ENCODE peak calls at places on chromosomes 7 and 10, in eight cellular contexts. O is epithelial cell of esophagus; J is right atrium auricular region; S is GM13977; U is Caco-2; L is CD4-positive, alpha-beta T cell; Y is suprapubic skin; Q is CD8-positive, alpha-beta T cell. W is an unnamed sample.

GRCh38 chr7:72441791-72442190 is 29.7 kb upstream of the CALN1 start:
- DNase-seq in O (peak), U (no peak), L (no peak), Y (no peak), S (no peak), J (no peak), Q (no peak), W (no peak)

GRCh38 chr10:51427758-51428157 is 271.6 kb downstream of the CSTF2T start:
- DNase-seq in Q (no peak), L (no peak), S (no peak), U (no peak), O (no peak), Y (no peak), J (no peak), W (no peak)

GRCh38 chr10:99740933-99741559 is 9.0 kb downstream of the CUTC start:
- DNase-seq in L (no peak), S (no peak), Y (no peak), U (no peak), O (peak), Q (no peak), J (no peak), W (no peak)

GRCh38 chr10:49662169-49662830 is 17.2 kb upstream of the C10orf53 start:
- DNase-seq in J (no peak), U (no peak), L (no peak), Q (no peak), S (no peak), Y (no peak), O (no peak), W (no peak)

GRCh38 chr7:111012799-111013675 is 77.9 kb upstream of the LRRN3 start:
- DNase-seq in Y (no peak), Q (peak), U (no peak), L (peak), J (no peak), O (peak), S (peak), W (no peak)

GRCh38 chr10:60359066-60359465 is 30.6 kb downstream of the ANK3 start:
- DNase-seq in J (no peak), O (no peak), Y (no peak), S (no peak), U (no peak), L (no peak), Q (no peak), W (no peak)

GRCh38 chr10:125217986-125218675 is 57.8 kb upstream of the CTBP2 start:
- DNase-seq in L (no peak), Y (no peak), O (peak), Q (no peak), J (no peak), S (no peak), U (no peak), W (no peak)

GRCh38 chr7:33968591-33968990 is 63.3 kb downstream of the BMPER start:
- DNase-seq in U (no peak), S (no peak), Y (no peak), Q (no peak), L (no peak), J (no peak), O (no peak), W (no peak)

GRCh38 chr7:26685636-26686035 is 178.8 kb downstream of the SKAP2 start:
- DNase-seq in Y (no peak), S (no peak), J (no peak), O (no peak), Q (no peak), L (no peak), U (no peak), W (no peak)

GRCh38 chr7:81210092-81211064 is 291.5 kb upstream of the SEMA3C start:
- DNase-seq in U (no peak), Q (no peak), Y (no peak), S (no peak), J (no peak), L (no peak), O (peak), W (no peak)

GRCh38 chr7:929311-929711 is 25.2 kb downstream of the ADAP1 start:
- DNase-seq in J (no peak), Q (no peak), O (no peak), Y (peak), L (no peak), U (no peak), S (no peak), W (no peak)

GRCh38 chr10:93916257-93917063 is 22.7 kb downstream of the SLC35G1 start:
- DNase-seq in O (peak), J (no peak), L (no peak), Q (no peak), U (peak), S (no peak), Y (no peak), W (no peak)

GRCh38 chr7:139033346-139034114 is 2.3 kb downstream of the ZC3HAV1L start:
- DNase-seq in U (no peak), L (no peak), J (no peak), Q (no peak), Y (no peak), S (no peak), O (peak), W (no peak)

GRCh38 chr7:38728145-38728544 is 97.0 kb upstream of the AMPH start:
- DNase-seq in O (peak), S (no peak), L (no peak), Q (no peak), J (no peak), Y (no peak), U (no peak), W (no peak)

GRCh38 chr7:84497873-84498272 is 303.3 kb upstream of the SEMA3A start:
- DNase-seq in L (no peak), Q (no peak), U (no peak), J (no peak), Y (no peak), O (no peak), S (no peak), W (no peak)

GRCh38 chr7:157703534-157704195 is 366.9 kb downstream of the DNAJB6 start:
- DNase-seq in Y (no peak), U (no peak), Q (no peak), L (no peak), O (no peak), J (no peak), S (no peak), W (peak)

GRCh38 chr10:114308470-114309110 is 69.5 kb downstream of the VWA2 start:
- DNase-seq in J (no peak), Y (peak), Q (no peak), S (peak), U (no peak), O (no peak), L (no peak), W (no peak)

GRCh38 chr7:128920913-128921582 is 10.5 kb upstream of the KCP start:
- DNase-seq in Y (no peak), L (no peak), O (no peak), J (no peak), U (no peak), Q (no peak), S (no peak), W (no peak)

GRCh38 chr10:30434273-30435067 is 486 bp downstream of the MAP3K8 start:
- DNase-seq in Q (peak), O (peak), U (peak), S (peak), L (peak), J (peak), Y (peak), W (peak)

GRCh38 chr7:25124485-25125136 is 449 bp downstream of the CYCS start:
- DNase-seq in J (no peak), L (no peak), S (no peak), U (peak), Q (peak), O (peak), Y (peak), W (no peak)

GRCh38 chr7:110944966-110945644 is 145.8 kb upstream of the LRRN3 start:
- DNase-seq in Y (no peak), J (no peak), O (no peak), U (no peak), Q (no peak), L (no peak), S (no peak), W (no peak)

GRCh38 chr10:68756766-68757165 is 35.7 kb downstream of the CCAR1 start:
- DNase-seq in Y (no peak), L (no peak), J (no peak), O (no peak), U (no peak), Q (no peak), S (no peak), W (no peak)

GRCh38 chr10:72158174-72158573 is 57.6 kb upstream of the ANAPC16 start:
- DNase-seq in L (no peak), J (no peak), Q (no peak), Y (no peak), U (no peak), O (no peak), S (no peak), W (no peak)

GRCh38 chr10:62830577-62831122 is 14.5 kb upstream of the EGR2 start:
- DNase-seq in U (no peak), L (no peak), Q (no peak), O (no peak), Y (no peak), S (no peak), J (no peak), W (no peak)

GRCh38 chr7:94183289-94183749 is 179.2 kb upstream of the BET1 start:
- DNase-seq in Q (no peak), O (peak), U (peak), Y (no peak), L (no peak), S (no peak), J (no peak), W (no peak)

GRCh38 chr10:123926401-123927264 is 35.0 kb upstream of the CPXM2 start:
- DNase-seq in J (no peak), O (peak), S (peak), Q (no peak), L (no peak), Y (no peak), U (no peak), W (no peak)

GRCh38 chr7:25846722-25847121 is 305.3 kb upstream of the NFE2L3 start:
- DNase-seq in Q (no peak), L (no peak), U (no peak), S (no peak), Y (peak), J (peak), O (no peak), W (no peak)

GRCh38 chr7:157193274-157193673 is 54.5 kb downstream of the UBE3C start:
- DNase-seq in J (no peak), S (no peak), U (peak), Y (no peak), L (no peak), Q (no peak), O (no peak), W (no peak)

GRCh38 chr10:113087082-113088029 is 137.3 kb downstream of the TCF7L2 start:
- DNase-seq in U (peak), J (peak), O (peak), L (no peak), S (no peak), Y (peak), Q (no peak), W (no peak)

GRCh38 chr10:34758447-34758996 is 56.6 kb downstream of the PARD3 start:
- DNase-seq in L (no peak), Q (no peak), U (peak), Y (no peak), J (no peak), S (peak), O (peak), W (no peak)

GRCh38 chr7:7335215-7335614 is 152.9 kb downstream of the C1GALT1 start:
- DNase-seq in U (no peak), J (no peak), O (no peak), Y (no peak), S (no peak), L (no peak), Q (no peak), W (no peak)

GRCh38 chr10:110717830-110718595 is 73.9 kb downstream of the RBM20 start:
- DNase-seq in S (no peak), O (no peak), Q (no peak), J (no peak), Y (no peak), L (no peak), U (no peak), W (no peak)

GRCh38 chr7:130733866-130734524 is at the start of gene KLF14:
- DNase-seq in S (peak), U (peak), J (no peak), Q (peak), O (peak), Y (peak), L (no peak), W (no peak)

GRCh38 chr10:132397036-132397541 is at the start of gene PWWP2B:
- DNase-seq in O (peak), Y (no peak), S (peak), Q (peak), U (peak), L (peak), J (no peak), W (no peak)

GRCh38 chr7:111083423-111083822 is 7.5 kb upstream of the LRRN3 start:
- DNase-seq in L (peak), O (no peak), Q (peak), Y (no peak), U (no peak), J (no peak), S (peak), W (no peak)

GRCh38 chr10:101310528-101311439 is 43.2 kb upstream of the BTRC start:
- DNase-seq in U (no peak), S (no peak), J (no peak), L (no peak), Q (no peak), Y (no peak), O (peak), W (no peak)

GRCh38 chr7:80412842-80413241 is 99.0 kb downstream of the GNAT3 start:
- DNase-seq in O (peak), J (no peak), Y (no peak), U (no peak), L (no peak), Q (no peak), S (no peak), W (no peak)

GRCh38 chr7:15314922-15315321 is 246.9 kb downstream of the AGMO start:
- DNase-seq in S (no peak), J (no peak), Y (no peak), O (no peak), Q (no peak), L (no peak), U (no peak), W (no peak)

GRCh38 chr10:6470894-6471618 is 109.0 kb downstream of the PRKCQ start:
- DNase-seq in J (no peak), L (no peak), O (no peak), U (no peak), Q (no peak), Y (no peak), S (no peak), W (no peak)

GRCh38 chr10:6469661-6470060 is 110.4 kb downstream of the PRKCQ start:
- DNase-seq in J (no peak), Q (no peak), S (no peak), U (no peak), L (no peak), Y (no peak), O (no peak), W (no peak)

GRCh38 chr10:6476989-6477388 is 103.1 kb downstream of the PRKCQ start:
- DNase-seq in J (no peak), S (no peak), U (no peak), Q (no peak), Y (no peak), L (no peak), O (peak), W (no peak)

GRCh38 chr10:6473901-6474370 is 106.1 kb downstream of the PRKCQ start:
- DNase-seq in U (no peak), L (peak), S (peak), O (peak), Q (peak), Y (no peak), J (no peak), W (no peak)

GRCh38 chr10:6473430-6473829 is 106.6 kb downstream of the PRKCQ start:
- DNase-seq in Y (no peak), S (peak), U (no peak), O (no peak), J (no peak), L (peak), Q (peak), W (no peak)
- TF ChIP-seq CTCF in Y (no peak), S (peak), U (no peak), O (no peak), J (no peak), L (peak), Q (peak), W (no peak)

GRCh38 chr10:90865400-90865799 is 6.4 kb upstream of the RPP30 start:
- DNase-seq in L (no peak), U (peak), S (no peak), J (no peak), Y (no peak), O (no peak), Q (no peak), W (no peak)
- TF ChIP-seq CTCF in L (no peak), U (peak), S (peak), J (peak), Y (no peak), O (peak), Q (no peak), W (peak)

DNA sequence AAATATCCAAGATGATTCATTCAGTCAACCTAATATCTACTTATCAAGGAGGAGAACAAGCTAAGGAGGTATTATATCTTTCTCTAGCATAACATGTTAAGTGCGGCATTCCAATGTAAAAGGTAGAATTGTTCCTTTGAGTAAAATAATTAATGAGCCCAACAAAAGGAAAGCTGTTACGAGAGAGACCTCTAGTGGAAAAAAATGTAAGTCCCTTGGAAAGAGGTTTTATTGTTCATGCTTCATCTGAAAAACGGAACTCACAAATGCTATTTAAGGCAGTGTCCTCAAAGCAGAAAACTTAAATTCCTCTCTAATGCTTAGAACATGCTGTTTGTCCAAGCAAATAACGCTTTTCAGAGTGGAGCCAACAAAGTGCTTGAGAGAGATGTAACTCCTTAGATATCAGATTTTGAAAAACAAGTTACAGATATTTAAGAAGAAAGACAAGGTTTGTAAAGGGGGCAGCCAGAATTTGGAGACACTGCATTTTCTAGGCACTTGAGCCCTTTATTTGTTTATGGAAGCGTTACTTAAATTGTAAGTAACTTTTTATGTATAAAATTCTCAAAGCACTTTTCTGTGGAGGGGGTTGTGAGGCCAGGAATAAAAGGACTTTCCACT is 119.9 kb downstream of the TFEC start:
- DNase-seq in U (peak), J (no peak), O (peak), Q (no peak), Y (no peak), S (peak), L (no peak), W (no peak)
- TF ChIP-seq CTCF in U (peak), J (peak), O (peak), Q (peak), Y (peak), S (peak), L (peak), W (peak)

DNA sequence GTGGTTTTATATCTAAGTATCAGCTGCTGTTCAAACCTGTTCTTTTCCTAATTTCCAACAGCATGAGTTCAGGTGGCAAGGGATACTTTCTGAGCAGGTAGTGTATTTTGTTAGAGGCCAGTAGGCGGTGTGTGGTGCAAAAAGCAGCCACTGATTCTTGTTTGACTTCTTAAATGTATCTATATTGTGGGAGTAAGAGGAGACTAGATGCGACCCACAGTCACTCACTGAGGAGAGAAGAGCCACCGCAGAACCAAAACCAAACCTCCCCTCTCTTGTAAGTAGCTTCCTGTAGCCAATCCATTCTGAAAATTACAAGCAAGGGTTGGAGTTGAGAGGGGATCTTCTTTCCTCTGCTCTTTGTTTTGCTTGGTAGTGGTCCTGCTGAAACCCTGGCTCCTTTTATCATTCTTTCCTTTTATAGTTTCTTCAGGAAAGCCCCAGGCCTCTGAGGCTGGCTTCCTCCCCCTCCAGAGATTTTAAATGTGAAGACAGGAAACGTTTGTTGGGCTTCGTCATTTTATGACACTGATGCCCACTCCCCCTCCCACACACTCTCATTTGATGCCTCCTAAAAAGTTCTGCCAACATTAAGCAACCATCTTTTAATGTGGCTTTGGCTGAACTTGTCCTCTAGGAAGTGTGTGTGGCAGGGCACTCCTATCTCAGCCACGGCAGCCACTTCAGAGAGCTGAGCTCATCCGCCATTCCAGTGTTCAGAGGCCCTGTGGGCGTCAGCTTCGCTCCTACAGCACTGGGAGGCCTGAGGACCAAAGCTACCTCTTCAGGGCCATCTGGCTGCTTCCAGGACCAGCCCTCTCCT is 566.1 kb downstream of the SUGCT start:
- DNase-seq in Q (no peak), J (no peak), S (no peak), L (no peak), O (peak), U (peak), Y (no peak), W (no peak)
- TF ChIP-seq CTCF in Q (no peak), J (no peak), S (no peak), L (no peak), O (peak), U (peak), Y (no peak), W (no peak)

GRCh38 chr7:108592633-108593277 is 23.1 kb downstream of the DNAJB9 start:
- DNase-seq in J (no peak), Q (no peak), S (no peak), U (peak), Y (no peak), L (no peak), O (peak), W (no peak)
- TF ChIP-seq CTCF in J (peak), Q (no peak), S (peak), U (peak), Y (no peak), L (no peak), O (peak), W (peak)

GRCh38 chr7:154789404-154789803 is 213.5 kb downstream of the PAXIP1 start:
- DNase-seq in Y (peak), J (no peak), S (no peak), L (no peak), Q (no peak), U (peak), O (no peak), W (no peak)
- TF ChIP-seq CTCF in Y (no peak), J (no peak), S (no peak), L (no peak), Q (no peak), U (peak), O (no peak), W (peak)

W was measured in type B pancreatic cell.